ENCODE peak calls at places on chromosomes 2 and 18, in ten cellular contexts. One of them, this sample, is unnamed.

GRCh38 chr2:218393750-218394290 is 5.8 kb upstream of the CTDSP1 start:
- DNase-seq in LoVo: no peak
- DNase-seq in fibroblast of the aortic adventitia: no peak
- DNase-seq in mesendoderm: peak; percentile 57
- DNase-seq in left ventricle myocardium inferior: no peak
- DNase-seq in RCC 7860: no peak
- DNase-seq in H4: no peak
- DNase-seq in HTR-8/SVneo: no peak
- DNase-seq in sigmoid colon: no peak
- DNase-seq in epithelial cell of esophagus: no peak
- DNase-seq in this sample: no peak

GRCh38 chr2:162233197-162233596 is 10.0 kb downstream of the FAP start:
- DNase-seq in LoVo: no peak
- DNase-seq in fibroblast of the aortic adventitia: peak; percentile 71
- DNase-seq in mesendoderm: no peak
- DNase-seq in left ventricle myocardium inferior: no peak
- DNase-seq in RCC 7860: no peak
- DNase-seq in H4: peak; percentile 5
- DNase-seq in HTR-8/SVneo: no peak
- DNase-seq in sigmoid colon: no peak
- DNase-seq in epithelial cell of esophagus: peak; percentile 84
- DNase-seq in this sample: no peak

GRCh38 chr18:77131652-77132368 is 773 bp downstream of the MBP start:
- DNase-seq in LoVo: peak; percentile 52
- DNase-seq in fibroblast of the aortic adventitia: peak; percentile 48
- DNase-seq in mesendoderm: no peak
- DNase-seq in left ventricle myocardium inferior: peak; percentile 69
- DNase-seq in RCC 7860: no peak
- DNase-seq in H4: no peak
- DNase-seq in HTR-8/SVneo: peak; percentile 41
- DNase-seq in sigmoid colon: peak; percentile 85
- DNase-seq in epithelial cell of esophagus: peak; percentile 48
- DNase-seq in this sample: no peak

GRCh38 chr2:235799281-235799680 is 305.4 kb downstream of the AGAP1 start:
- DNase-seq in LoVo: no peak
- DNase-seq in fibroblast of the aortic adventitia: no peak
- DNase-seq in mesendoderm: no peak
- DNase-seq in left ventricle myocardium inferior: no peak
- DNase-seq in RCC 7860: no peak
- DNase-seq in H4: no peak
- DNase-seq in HTR-8/SVneo: no peak
- DNase-seq in sigmoid colon: no peak
- DNase-seq in epithelial cell of esophagus: no peak
- DNase-seq in this sample: no peak

GRCh38 chr2:165593081-165593480 is 123.6 kb downstream of the CSRNP3 start:
- DNase-seq in LoVo: no peak
- DNase-seq in fibroblast of the aortic adventitia: no peak
- DNase-seq in mesendoderm: no peak
- DNase-seq in left ventricle myocardium inferior: no peak
- DNase-seq in RCC 7860: no peak
- DNase-seq in H4: no peak
- DNase-seq in HTR-8/SVneo: no peak
- DNase-seq in sigmoid colon: no peak
- DNase-seq in epithelial cell of esophagus: no peak
- DNase-seq in this sample: no peak

GRCh38 chr18:76445741-76446232 is 49.3 kb downstream of the ZNF516 start:
- DNase-seq in LoVo: no peak
- DNase-seq in fibroblast of the aortic adventitia: no peak
- DNase-seq in mesendoderm: no peak
- DNase-seq in left ventricle myocardium inferior: no peak
- DNase-seq in RCC 7860: no peak
- DNase-seq in H4: no peak
- DNase-seq in HTR-8/SVneo: peak; percentile 12
- DNase-seq in sigmoid colon: peak; percentile 61
- DNase-seq in epithelial cell of esophagus: no peak
- DNase-seq in this sample: no peak

GRCh38 chr2:23697676-23698075 is 229.2 kb downstream of the ATAD2B start:
- DNase-seq in LoVo: no peak
- DNase-seq in fibroblast of the aortic adventitia: peak; percentile 16
- DNase-seq in mesendoderm: no peak
- DNase-seq in left ventricle myocardium inferior: no peak
- DNase-seq in RCC 7860: no peak
- DNase-seq in H4: no peak
- DNase-seq in HTR-8/SVneo: peak; percentile 23
- DNase-seq in sigmoid colon: no peak
- DNase-seq in epithelial cell of esophagus: no peak
- DNase-seq in this sample: peak; percentile 22

GRCh38 chr2:207926133-207927076 is 98.9 kb downstream of the PLEKHM3 start:
- DNase-seq in LoVo: no peak
- DNase-seq in fibroblast of the aortic adventitia: peak; percentile 80
- DNase-seq in mesendoderm: peak; percentile 25
- DNase-seq in left ventricle myocardium inferior: peak; percentile 25
- DNase-seq in RCC 7860: peak; percentile 15
- DNase-seq in H4: peak; percentile 49
- DNase-seq in HTR-8/SVneo: no peak
- DNase-seq in sigmoid colon: peak; percentile 90
- DNase-seq in epithelial cell of esophagus: peak; percentile 71
- DNase-seq in this sample: peak; percentile 4

GRCh38 chr18:40019797-40020392 is 1935.1 kb upstream of the PIK3C3 start:
- DNase-seq in LoVo: no peak
- DNase-seq in fibroblast of the aortic adventitia: no peak
- DNase-seq in mesendoderm: peak; percentile 16
- DNase-seq in left ventricle myocardium inferior: no peak
- DNase-seq in RCC 7860: no peak
- DNase-seq in H4: no peak
- DNase-seq in HTR-8/SVneo: no peak
- DNase-seq in sigmoid colon: no peak
- DNase-seq in epithelial cell of esophagus: peak; percentile 15
- DNase-seq in this sample: no peak

GRCh38 chr2:101806123-101806522 is 108.6 kb downstream of the MAP4K4 start:
- DNase-seq in LoVo: peak; percentile 19
- DNase-seq in fibroblast of the aortic adventitia: peak; percentile 79
- DNase-seq in mesendoderm: peak; percentile 92
- DNase-seq in left ventricle myocardium inferior: no peak
- DNase-seq in RCC 7860: peak; percentile 50
- DNase-seq in H4: peak; percentile 36
- DNase-seq in HTR-8/SVneo: peak; percentile 83
- DNase-seq in sigmoid colon: no peak
- DNase-seq in epithelial cell of esophagus: peak; percentile 75
- DNase-seq in this sample: no peak

This sample was measured in non-pigmented ciliary epithelial cell.